ENCODE peak calls at places on chromosomes 13 and 19, in seven cellular contexts. N is upper lobe of right lung; K is astrocyte of the spinal cord; Q is left ventricle myocardium inferior; C is RWPE1; T is CD4-positive, alpha-beta T cell; Z is pancreas. Y is an unnamed sample.

GRCh38 chr19:47322048-47322447 is 9.9 kb upstream of the C5AR2 start:
- DNase-seq in Q (no peak), K (no peak), N (no peak), C (no peak), Z (no peak), T (no peak), Y (no peak)

GRCh38 chr19:2491130-2491801 is 15.3 kb downstream of the GADD45B start:
- DNase-seq in N (peak), Q (no peak), K (peak), T (no peak), Z (peak), C (peak), Y (no peak)

GRCh38 chr13:94701313-94702180 is 10.8 kb downstream of the SOX21 start:
- DNase-seq in C (no peak), Q (no peak), K (no peak), T (no peak), N (no peak), Z (peak), Y (no peak)

GRCh38 chr19:21698215-21698614 is 69.2 kb downstream of the ZNF100 start:
- DNase-seq in C (no peak), T (no peak), Q (no peak), N (no peak), Z (no peak), K (peak), Y (no peak)

GRCh38 chr13:76697277-76697676 is 188.9 kb downstream of the KCTD12 start:
- DNase-seq in Z (no peak), K (no peak), N (no peak), Q (no peak), C (no peak), T (no peak), Y (no peak)

GRCh38 chr19:52190679-52191293 is 934 bp downstream of the PPP2R1A start:
- DNase-seq in N (peak), Z (peak), K (no peak), Q (no peak), T (peak), C (no peak), Y (no peak)

GRCh38 chr13:113489549-113490495 is 689 bp downstream of the DCUN1D2 start:
- DNase-seq in T (peak), Z (peak), C (peak), Q (no peak), K (peak), N (no peak), Y (no peak)

GRCh38 chr13:50529154-50529882 is 314.2 kb downstream of the DLEU7 start:
- DNase-seq in T (no peak), Q (peak), N (peak), Z (peak), K (peak), C (peak), Y (no peak)

GRCh38 chr13:30204564-30204963 is 102.8 kb downstream of the KATNAL1 start:
- DNase-seq in N (no peak), Q (no peak), Z (no peak), C (no peak), K (no peak), T (no peak), Y (no peak)

GRCh38 chr19:17871878-17872250 is at the start of gene SLC5A5:
- DNase-seq in Z (no peak), K (no peak), Q (no peak), N (no peak), C (no peak), T (no peak), Y (no peak)

GRCh38 chr13:38824342-38824741 is 137.5 kb downstream of the FREM2 start:
- DNase-seq in K (no peak), T (no peak), N (no peak), C (no peak), Z (no peak), Q (no peak), Y (no peak)

GRCh38 chr19:6108721-6109633 is 1.3 kb downstream of the RFX2 start:
- DNase-seq in C (peak), T (peak), N (peak), K (peak), Q (peak), Z (peak), Y (no peak)

GRCh38 chr19:50725932-50726230 is 2.7 kb downstream of the CLEC11A start:
- DNase-seq in T (no peak), N (no peak), K (no peak), C (no peak), Q (no peak), Z (no peak), Y (no peak)

GRCh38 chr19:41570639-41571112 is 5.3 kb upstream of the CEACAM21 start:
- DNase-seq in N (peak), K (peak), T (peak), Q (peak), Z (peak), C (peak), Y (no peak)

GRCh38 chr13:40247845-40248244 is 418.6 kb downstream of the FOXO1 start:
- DNase-seq in N (no peak), T (no peak), Q (no peak), C (no peak), K (no peak), Z (no peak), Y (no peak)

GRCh38 chr19:13024958-13025653 is 29.8 kb downstream of the NFIX start:
- DNase-seq in T (no peak), Z (peak), C (no peak), K (no peak), Q (no peak), N (peak), Y (no peak)

GRCh38 chr19:1455336-1456120 is 5.6 kb downstream of the APC2 start:
- DNase-seq in T (peak), Q (no peak), C (peak), Z (peak), K (no peak), N (no peak), Y (peak)

GRCh38 chr19:5059767-5060166 is 90.9 kb downstream of the KDM4B start:
- DNase-seq in T (no peak), Q (no peak), K (no peak), N (no peak), Z (peak), C (no peak), Y (no peak)

GRCh38 chr19:1725100-1726064 is 27.9 kb upstream of the ONECUT3 start:
- DNase-seq in C (peak), N (no peak), T (no peak), Z (no peak), Q (peak), K (peak), Y (peak)

GRCh38 chr19:47406711-47407416 is 12.5 kb downstream of the MEIS3 start:
- DNase-seq in C (no peak), T (no peak), N (no peak), Q (no peak), Z (no peak), K (no peak), Y (peak)

GRCh38 chr13:40758811-40759210 is 12.2 kb downstream of the MRPS31 start:
- DNase-seq in K (no peak), C (no peak), Z (no peak), Q (no peak), N (no peak), T (no peak), Y (no peak)

GRCh38 chr13:99305180-99305965 is 1.8 kb downstream of the GPR183 start:
- DNase-seq in N (no peak), Q (no peak), Z (no peak), T (no peak), K (no peak), C (no peak), Y (no peak)

GRCh38 chr13:31395090-31395489 is 195.3 kb downstream of the B3GLCT start:
- DNase-seq in C (no peak), Q (no peak), Z (no peak), N (no peak), T (no peak), K (no peak), Y (no peak)

GRCh38 chr19:47899335-47899734 is 13.2 kb upstream of the SULT2A1 start:
- DNase-seq in N (no peak), K (no peak), Q (no peak), Z (no peak), T (no peak), C (no peak), Y (no peak)

GRCh38 chr19:4506449-4507149 is 11.7 kb downstream of the PLIN4 start:
- DNase-seq in C (peak), Z (no peak), T (no peak), Q (no peak), K (peak), N (no peak), Y (no peak)

GRCh38 chr19:44356383-44357111 is at the start of gene ZNF112:
- DNase-seq in Q (peak), N (peak), T (no peak), K (peak), C (peak), Z (peak), Y (no peak)

GRCh38 chr13:99768986-99769385 is 202.6 kb downstream of the ZIC5 start:
- DNase-seq in Z (no peak), K (no peak), Q (no peak), C (no peak), T (no peak), N (no peak), Y (no peak)

GRCh38 chr13:28718186-28718537 is 608 bp downstream of the SLC46A3 start:
- DNase-seq in N (no peak), C (no peak), K (no peak), Q (no peak), Z (no peak), T (no peak), Y (no peak)

GRCh38 chr13:19606152-19606551 is 27.3 kb upstream of the MPHOSPH8 start:
- DNase-seq in Q (no peak), C (peak), T (no peak), K (no peak), Z (no peak), N (no peak), Y (no peak)

GRCh38 chr13:26839682-26840081 is 79.1 kb upstream of the GPR12 start:
- DNase-seq in T (no peak), K (no peak), N (no peak), Z (no peak), C (no peak), Q (no peak), Y (no peak)

GRCh38 chr19:1241417-1242095 is at the start of gene ATP5F1D:
- DNase-seq in T (peak), K (peak), C (peak), Z (peak), Q (peak), N (peak), Y (peak)

DNA sequence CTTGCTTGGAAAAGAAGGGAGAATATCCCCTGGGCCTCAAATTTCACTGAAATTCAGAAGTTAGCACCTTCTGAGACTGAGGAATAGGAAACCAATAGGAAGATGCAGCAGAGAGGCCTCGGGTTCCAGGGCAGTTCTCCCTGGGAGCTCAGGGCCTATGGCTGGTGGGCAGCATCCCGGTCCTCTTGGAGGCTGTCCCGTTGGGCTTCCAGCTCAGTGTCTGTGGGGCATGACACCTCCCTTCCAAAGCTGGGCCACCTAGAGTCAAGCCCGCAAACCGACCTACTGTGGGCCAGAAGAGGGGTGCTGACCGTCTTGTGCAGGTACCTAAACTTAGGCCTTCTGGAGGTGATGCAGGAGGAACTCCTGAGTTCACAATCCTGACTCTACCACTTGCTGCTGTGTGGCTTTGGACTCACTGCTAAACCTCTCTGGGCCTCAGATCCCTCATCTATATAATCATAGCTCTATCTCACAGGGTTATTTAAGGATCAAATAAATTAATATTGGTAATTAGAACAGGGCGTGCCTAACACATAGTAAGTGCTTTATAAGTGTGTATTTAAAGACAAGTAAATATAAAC is 17.1 kb downstream of the SIAH3 start:
- DNase-seq in N (no peak), Q (no peak), Z (no peak), C (no peak), K (no peak), T (no peak), Y (no peak)
- TF ChIP-seq CTCF in N (no peak), Q (no peak), Z (no peak), C (no peak), K (no peak), T (no peak), Y (no peak)

GRCh38 chr19:57279418-57280164 is 694 bp upstream of the ZNF460 start:
- DNase-seq in Z (peak), K (peak), C (peak), N (peak), T (peak), Q (peak), Y (peak)
- TF ChIP-seq CTCF in Z (no peak), K (peak), C (peak), N (peak), T (no peak), Q (peak), Y (peak)

GRCh38 chr13:91245283-91245682 is 102.2 kb upstream of the MIR17HG start:
- DNase-seq in N (no peak), C (no peak), K (no peak), Z (no peak), T (no peak), Q (no peak), Y (no peak)

GRCh38 chr13:91242652-91243051 is 104.8 kb upstream of the MIR17HG start:
- DNase-seq in Q (no peak), T (no peak), Z (no peak), K (peak), N (no peak), C (no peak), Y (no peak)

GRCh38 chr13:91248249-91248648 is 99.2 kb upstream of the MIR17HG start:
- DNase-seq in T (no peak), K (no peak), Q (no peak), C (no peak), Z (no peak), N (no peak), Y (no peak)

GRCh38 chr13:91249370-91249769 is 98.1 kb upstream of the MIR17HG start:
- DNase-seq in N (no peak), C (no peak), T (no peak), Z (no peak), Q (no peak), K (no peak), Y (no peak)

GRCh38 chr13:91247768-91248167 is 99.7 kb upstream of the MIR17HG start:
- DNase-seq in K (peak), Z (no peak), Q (no peak), T (no peak), C (peak), N (no peak), Y (no peak)
- TF ChIP-seq CTCF in K (peak), Z (no peak), Q (peak), T (no peak), C (peak), N (peak), Y (peak)

DNA sequence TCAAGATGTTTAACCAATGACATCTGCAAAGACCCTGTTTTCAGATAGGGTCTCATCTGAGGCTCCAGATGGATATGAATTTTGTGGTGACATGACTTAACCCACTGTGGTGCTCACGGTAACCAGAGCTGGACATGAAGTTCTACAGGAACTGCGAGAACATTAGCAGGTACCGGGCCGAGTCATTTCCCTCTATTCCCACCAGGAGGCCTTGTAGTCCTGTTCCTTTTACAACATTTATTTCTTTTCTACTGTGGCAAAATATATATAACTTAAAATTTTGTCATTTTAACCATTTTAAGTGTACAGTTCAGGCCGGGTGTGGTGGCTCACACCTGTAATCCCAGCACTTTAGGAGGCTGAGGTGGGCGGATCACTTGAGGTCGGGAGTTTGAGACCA is 7.6 kb upstream of the TSPAN16 start:
- DNase-seq in C (peak), T (no peak), Q (no peak), K (peak), Z (no peak), N (no peak), Y (no peak)
- TF ChIP-seq CTCF in C (peak), T (no peak), Q (peak), K (peak), Z (no peak), N (peak), Y (no peak)

DNA sequence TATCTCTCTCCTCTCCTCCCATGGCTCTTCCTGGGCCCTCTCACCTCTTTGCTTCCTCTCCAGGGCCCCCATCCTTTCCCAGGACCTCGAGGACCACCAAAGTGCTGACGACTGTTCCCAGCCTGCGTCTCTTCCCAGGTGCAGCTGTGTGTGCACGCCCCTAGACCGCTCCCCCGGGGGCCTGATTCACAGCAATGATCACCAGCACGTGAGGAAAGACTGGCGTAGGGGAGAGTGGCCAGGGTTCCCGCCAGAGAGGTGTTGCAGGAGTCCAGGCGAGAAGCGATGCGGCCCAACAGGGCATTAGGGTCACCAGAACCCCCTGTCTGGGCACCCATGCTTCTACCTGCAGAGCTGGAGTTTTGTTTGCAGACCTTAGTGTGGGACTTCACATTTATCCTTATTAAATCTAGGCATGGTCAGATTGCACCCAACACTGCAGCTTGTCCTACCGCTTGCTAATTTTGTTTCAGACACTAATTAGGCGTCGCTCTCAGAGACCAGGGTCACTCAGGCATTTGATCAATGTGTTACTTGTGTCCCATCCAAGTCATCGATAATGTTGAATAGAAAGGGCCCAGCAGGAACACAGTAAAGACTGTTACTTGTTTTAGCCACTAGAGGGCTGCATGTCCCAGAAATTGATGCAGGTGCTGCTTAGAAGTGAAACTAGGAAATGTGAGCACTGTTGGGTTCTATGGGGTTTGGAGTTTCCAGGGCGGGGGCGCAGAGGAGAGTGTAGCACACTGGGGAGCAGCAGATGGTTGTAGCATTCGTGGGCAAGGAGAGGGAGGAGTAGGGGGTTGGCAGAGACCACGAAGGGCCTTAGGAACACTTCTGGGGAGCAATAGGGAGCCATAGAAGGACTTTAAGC is 53.2 kb downstream of the CDADC1 start:
- DNase-seq in Z (peak), K (peak), T (peak), C (peak), Q (no peak), N (no peak), Y (peak)
- TF ChIP-seq CTCF in Z (peak), K (peak), T (peak), C (peak), Q (peak), N (peak), Y (peak)